ENCODE peak calls at places on chromosomes 12 and 14, in four cellular contexts. One of them, this sample, is unnamed.

GRCh38 chr14:104967414-104968152 is 10.6 kb downstream of the AHNAK2 start:
- DNase-seq in astrocyte of the spinal cord: peak
- DNase-seq in mesothelial cell of epicardium: peak
- DNase-seq in fibroblast of pulmonary artery: peak
- DNase-seq in this sample: peak

GRCh38 chr12:42014972-42015371 is 129.7 kb downstream of the GXYLT1 start:
- DNase-seq in astrocyte of the spinal cord: no peak
- DNase-seq in fibroblast of pulmonary artery: no peak
- DNase-seq in mesothelial cell of epicardium: no peak
- DNase-seq in this sample: no peak

GRCh38 chr14:25896777-25897176 is 701.1 kb downstream of the NOVA1 start:
- DNase-seq in astrocyte of the spinal cord: no peak
- DNase-seq in mesothelial cell of epicardium: no peak
- DNase-seq in fibroblast of pulmonary artery: no peak
- DNase-seq in this sample: peak

GRCh38 chr14:36604757-36605505 is 22.5 kb upstream of the NKX2-8 start:
- DNase-seq in mesothelial cell of epicardium: peak
- DNase-seq in fibroblast of pulmonary artery: peak
- DNase-seq in astrocyte of the spinal cord: peak
- DNase-seq in this sample: peak

GRCh38 chr14:99194736-99195135 is 77.3 kb downstream of the BCL11B start:
- DNase-seq in fibroblast of pulmonary artery: no peak
- DNase-seq in mesothelial cell of epicardium: no peak
- DNase-seq in astrocyte of the spinal cord: no peak
- DNase-seq in this sample: no peak

GRCh38 chr14:85572845-85573244 is 42.9 kb downstream of the FLRT2 start:
- DNase-seq in astrocyte of the spinal cord: peak
- DNase-seq in mesothelial cell of epicardium: no peak
- DNase-seq in fibroblast of pulmonary artery: peak
- DNase-seq in this sample: no peak

GRCh38 chr12:42090899-42091298 is 53.8 kb downstream of the GXYLT1 start:
- DNase-seq in mesothelial cell of epicardium: no peak
- DNase-seq in astrocyte of the spinal cord: peak
- DNase-seq in fibroblast of pulmonary artery: peak
- DNase-seq in this sample: no peak

GRCh38 chr12:89492883-89493282 is 31.7 kb downstream of the GALNT4 start:
- DNase-seq in fibroblast of pulmonary artery: no peak
- DNase-seq in astrocyte of the spinal cord: no peak
- DNase-seq in mesothelial cell of epicardium: no peak
- DNase-seq in this sample: no peak

GRCh38 chr14:53148612-53149202 is 4.4 kb downstream of the DDHD1 start:
- DNase-seq in astrocyte of the spinal cord: no peak
- DNase-seq in fibroblast of pulmonary artery: no peak
- DNase-seq in mesothelial cell of epicardium: no peak
- DNase-seq in this sample: no peak

GRCh38 chr14:93965287-93965821 is 11.0 kb downstream of the ASB2 start:
- DNase-seq in mesothelial cell of epicardium: no peak
- DNase-seq in astrocyte of the spinal cord: peak
- DNase-seq in fibroblast of pulmonary artery: peak
- DNase-seq in this sample: no peak

GRCh38 chr12:124916370-124917134 is 2.1 kb upstream of the UBC start:
- DNase-seq in mesothelial cell of epicardium: no peak
- DNase-seq in astrocyte of the spinal cord: peak
- DNase-seq in fibroblast of pulmonary artery: peak
- DNase-seq in this sample: peak

GRCh38 chr14:93619176-93619793 is 169.0 kb downstream of the PRIMA1 start:
- DNase-seq in astrocyte of the spinal cord: peak
- DNase-seq in mesothelial cell of epicardium: peak
- DNase-seq in fibroblast of pulmonary artery: peak
- DNase-seq in this sample: peak

GRCh38 chr12:104825408-104825807 is 132.7 kb downstream of the SLC41A2 start:
- DNase-seq in astrocyte of the spinal cord: no peak
- DNase-seq in mesothelial cell of epicardium: no peak
- DNase-seq in fibroblast of pulmonary artery: peak
- DNase-seq in this sample: peak

GRCh38 chr12:121803861-121804416 is at the start of gene SETD1B:
- DNase-seq in fibroblast of pulmonary artery: peak
- DNase-seq in mesothelial cell of epicardium: no peak
- DNase-seq in astrocyte of the spinal cord: peak
- DNase-seq in this sample: peak

GRCh38 chr14:93734086-93734822 is 54.0 kb downstream of the PRIMA1 start:
- DNase-seq in fibroblast of pulmonary artery: no peak
- DNase-seq in astrocyte of the spinal cord: no peak
- DNase-seq in mesothelial cell of epicardium: no peak
- DNase-seq in this sample: peak

GRCh38 chr12:88836156-88836555 is 255.9 kb upstream of the KITLG start:
- DNase-seq in fibroblast of pulmonary artery: peak
- DNase-seq in astrocyte of the spinal cord: no peak
- DNase-seq in mesothelial cell of epicardium: no peak
- DNase-seq in this sample: no peak

GRCh38 chr12:43148711-43149110 is 403.3 kb downstream of the ADAMTS20 start:
- DNase-seq in astrocyte of the spinal cord: no peak
- DNase-seq in fibroblast of pulmonary artery: no peak
- DNase-seq in mesothelial cell of epicardium: no peak
- DNase-seq in this sample: no peak

GRCh38 chr12:7989827-7990491 is 42.6 kb upstream of the FOXJ2 start:
- DNase-seq in fibroblast of pulmonary artery: peak
- DNase-seq in mesothelial cell of epicardium: no peak
- DNase-seq in astrocyte of the spinal cord: no peak
- DNase-seq in this sample: no peak

GRCh38 chr14:94392510-94392935 is 4.1 kb upstream of the SERPINA1 start:
- DNase-seq in mesothelial cell of epicardium: no peak
- DNase-seq in astrocyte of the spinal cord: peak
- DNase-seq in fibroblast of pulmonary artery: peak
- DNase-seq in this sample: no peak

GRCh38 chr12:127008758-127009403 is 1258.1 kb upstream of the TMEM132C start:
- DNase-seq in astrocyte of the spinal cord: no peak
- DNase-seq in mesothelial cell of epicardium: no peak
- DNase-seq in fibroblast of pulmonary artery: no peak
- DNase-seq in this sample: no peak

GRCh38 chr14:65062096-65063075 is 39.9 kb downstream of the MAX start:
- DNase-seq in mesothelial cell of epicardium: no peak
- DNase-seq in fibroblast of pulmonary artery: no peak
- DNase-seq in astrocyte of the spinal cord: peak
- DNase-seq in this sample: no peak

GRCh38 chr14:30691751-30692398 is 69.8 kb downstream of the SCFD1 start:
- DNase-seq in mesothelial cell of epicardium: no peak
- DNase-seq in astrocyte of the spinal cord: no peak
- DNase-seq in fibroblast of pulmonary artery: no peak
- DNase-seq in this sample: peak

GRCh38 chr12:132165584-132165983 is 21.3 kb downstream of the NOC4L start:
- DNase-seq in fibroblast of pulmonary artery: no peak
- DNase-seq in astrocyte of the spinal cord: no peak
- DNase-seq in mesothelial cell of epicardium: no peak
- DNase-seq in this sample: no peak

GRCh38 chr12:132163041-132163910 is 19.0 kb downstream of the NOC4L start:
- DNase-seq in fibroblast of pulmonary artery: no peak
- DNase-seq in astrocyte of the spinal cord: no peak
- DNase-seq in mesothelial cell of epicardium: no peak
- DNase-seq in this sample: no peak

GRCh38 chr12:132164426-132164825 is 20.2 kb downstream of the NOC4L start:
- DNase-seq in astrocyte of the spinal cord: no peak
- DNase-seq in fibroblast of pulmonary artery: no peak
- DNase-seq in mesothelial cell of epicardium: no peak
- DNase-seq in this sample: no peak

GRCh38 chr12:132162508-132163031 is 18.3 kb downstream of the NOC4L start:
- DNase-seq in fibroblast of pulmonary artery: peak
- DNase-seq in mesothelial cell of epicardium: no peak
- DNase-seq in astrocyte of the spinal cord: peak
- DNase-seq in this sample: no peak

GRCh38 chr12:132163911-132164288 is 19.6 kb downstream of the NOC4L start:
- DNase-seq in mesothelial cell of epicardium: no peak
- DNase-seq in astrocyte of the spinal cord: no peak
- DNase-seq in fibroblast of pulmonary artery: no peak
- DNase-seq in this sample: no peak
- TF ChIP-seq CTCF in mesothelial cell of epicardium: peak
- TF ChIP-seq CTCF in astrocyte of the spinal cord: peak
- TF ChIP-seq CTCF in fibroblast of pulmonary artery: peak
- TF ChIP-seq CTCF in this sample: peak

GRCh38 chr14:55336161-55336560 is 64.9 kb downstream of the FBXO34 start:
- DNase-seq in astrocyte of the spinal cord: peak
- DNase-seq in mesothelial cell of epicardium: no peak
- DNase-seq in fibroblast of pulmonary artery: no peak
- DNase-seq in this sample: no peak

GRCh38 chr14:55333785-55334485 is 62.7 kb downstream of the FBXO34 start:
- DNase-seq in mesothelial cell of epicardium: no peak
- DNase-seq in fibroblast of pulmonary artery: no peak
- DNase-seq in astrocyte of the spinal cord: peak
- DNase-seq in this sample: no peak

GRCh38 chr14:55329999-55330710 is 58.9 kb downstream of the FBXO34 start:
- DNase-seq in fibroblast of pulmonary artery: no peak
- DNase-seq in astrocyte of the spinal cord: no peak
- DNase-seq in mesothelial cell of epicardium: no peak
- DNase-seq in this sample: no peak

GRCh38 chr14:55336691-55337090 is 65.5 kb downstream of the FBXO34 start:
- DNase-seq in astrocyte of the spinal cord: no peak
- DNase-seq in mesothelial cell of epicardium: no peak
- DNase-seq in fibroblast of pulmonary artery: no peak
- DNase-seq in this sample: no peak

GRCh38 chr14:55332654-55333570 is 61.7 kb downstream of the FBXO34 start:
- DNase-seq in mesothelial cell of epicardium: no peak
- DNase-seq in astrocyte of the spinal cord: peak
- DNase-seq in fibroblast of pulmonary artery: no peak
- DNase-seq in this sample: no peak
- TF ChIP-seq CTCF in mesothelial cell of epicardium: no peak
- TF ChIP-seq CTCF in astrocyte of the spinal cord: no peak
- TF ChIP-seq CTCF in fibroblast of pulmonary artery: no peak
- TF ChIP-seq CTCF in this sample: no peak

DNA sequence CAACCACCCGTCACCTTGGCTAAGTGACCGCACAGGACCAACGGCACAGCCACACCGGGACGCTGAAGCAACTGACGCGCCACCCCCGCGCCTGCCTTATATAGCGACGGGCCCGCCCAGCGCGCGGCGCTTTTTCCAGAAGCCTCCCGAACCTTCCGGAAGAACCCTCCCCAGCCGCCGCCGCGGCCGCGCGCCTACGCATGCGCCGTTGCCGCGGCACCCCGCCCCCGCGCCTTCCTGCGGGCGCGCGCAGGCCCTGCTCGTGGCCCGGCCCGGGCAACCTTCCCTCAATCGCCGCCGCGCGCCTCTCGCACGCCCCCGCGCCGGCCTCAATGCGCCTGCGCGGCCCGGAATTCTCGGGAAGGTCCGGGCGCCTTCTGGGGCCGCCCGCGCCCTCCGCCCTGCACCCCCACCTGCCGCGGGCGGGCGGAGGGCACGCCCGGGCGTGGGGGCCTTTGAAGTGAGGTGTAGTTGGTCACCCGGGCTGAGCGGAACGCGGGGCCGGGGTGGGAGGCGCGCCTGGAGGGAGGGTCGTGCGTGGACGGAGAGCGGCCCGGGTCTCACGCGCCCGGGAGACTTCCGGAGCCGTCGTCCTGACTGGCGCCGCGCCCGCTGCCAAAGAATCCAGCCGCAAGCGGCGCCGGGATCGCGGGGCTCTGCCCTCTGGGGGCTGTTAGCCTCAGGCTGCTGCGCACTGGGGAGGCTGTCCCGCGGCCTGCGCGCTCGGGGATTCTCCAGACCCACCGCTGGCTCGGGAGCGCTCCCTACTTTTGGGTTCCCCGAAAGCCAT is at the start of gene HSP90AA1:
- DNase-seq in fibroblast of pulmonary artery: peak
- DNase-seq in astrocyte of the spinal cord: peak
- DNase-seq in mesothelial cell of epicardium: peak
- DNase-seq in this sample: peak
- TF ChIP-seq CTCF in fibroblast of pulmonary artery: no peak
- TF ChIP-seq CTCF in astrocyte of the spinal cord: peak
- TF ChIP-seq CTCF in mesothelial cell of epicardium: no peak
- TF ChIP-seq CTCF in this sample: peak

DNA sequence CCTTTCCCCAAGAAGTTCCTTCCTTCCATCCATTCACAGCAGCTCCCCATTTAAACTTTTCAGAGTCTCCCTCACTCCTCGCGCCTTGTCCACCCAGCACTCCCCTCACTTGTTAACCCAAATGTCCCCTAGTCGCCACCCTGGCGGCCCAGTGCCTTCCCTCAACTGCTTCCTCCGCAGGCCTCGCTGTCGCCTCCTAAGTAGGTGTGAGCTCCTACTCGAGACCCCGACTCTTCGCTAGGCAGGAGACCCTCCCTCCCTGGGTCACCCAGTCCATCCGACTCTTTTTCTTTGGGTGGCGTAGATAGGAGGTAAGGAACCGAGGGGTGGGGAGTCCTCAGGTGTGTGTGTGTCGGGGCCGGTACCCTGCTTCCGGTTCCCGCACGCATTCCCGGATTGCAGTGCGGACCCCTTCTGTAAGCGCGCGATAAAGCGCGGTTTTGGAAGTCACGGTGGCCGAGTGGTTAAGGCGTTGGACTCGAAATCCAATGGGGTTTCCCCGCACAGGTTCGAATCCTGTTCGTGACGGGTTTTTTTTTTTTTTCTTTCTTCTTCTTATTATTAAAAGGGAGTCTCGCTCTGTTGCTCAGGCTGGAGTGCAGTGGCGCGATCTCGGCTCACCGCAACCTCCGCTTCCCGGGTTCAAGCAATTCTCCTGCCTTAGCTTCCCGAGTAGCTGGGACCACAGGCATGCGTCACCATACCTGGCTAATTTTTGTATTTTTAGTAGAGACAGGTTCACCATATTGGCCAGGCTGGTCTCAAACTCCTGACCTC is 823 bp upstream of the SMARCC2 start:
- DNase-seq in fibroblast of pulmonary artery: peak
- DNase-seq in astrocyte of the spinal cord: peak
- DNase-seq in mesothelial cell of epicardium: peak
- DNase-seq in this sample: peak
- TF ChIP-seq CTCF in fibroblast of pulmonary artery: no peak
- TF ChIP-seq CTCF in astrocyte of the spinal cord: no peak
- TF ChIP-seq CTCF in mesothelial cell of epicardium: peak
- TF ChIP-seq CTCF in this sample: peak

GRCh38 chr12:82329508-82329907 is 28.7 kb downstream of the CCDC59 start:
- DNase-seq in astrocyte of the spinal cord: no peak
- DNase-seq in mesothelial cell of epicardium: no peak
- DNase-seq in fibroblast of pulmonary artery: no peak
- DNase-seq in this sample: no peak
- TF ChIP-seq CTCF in astrocyte of the spinal cord: no peak
- TF ChIP-seq CTCF in mesothelial cell of epicardium: no peak
- TF ChIP-seq CTCF in fibroblast of pulmonary artery: no peak
- TF ChIP-seq CTCF in this sample: no peak

GRCh38 chr14:54746019-54746418 is 156.6 kb downstream of the GCH1 start:
- DNase-seq in astrocyte of the spinal cord: no peak
- DNase-seq in fibroblast of pulmonary artery: no peak
- DNase-seq in mesothelial cell of epicardium: no peak
- DNase-seq in this sample: no peak
- TF ChIP-seq CTCF in astrocyte of the spinal cord: no peak
- TF ChIP-seq CTCF in fibroblast of pulmonary artery: no peak
- TF ChIP-seq CTCF in mesothelial cell of epicardium: no peak
- TF ChIP-seq CTCF in this sample: no peak

This sample was measured in endodermal cell.